ENCODE peak calls at places on chromosomes 16 and 17, in nine cellular contexts. R is A673; H is A549; D is effector memory CD4-positive, alpha-beta T cell; V is mucosa of descending colon; W is heart right ventricle; M is lung; U is Karpas-422; Y is CD4-positive, alpha-beta memory T cell. A is an unnamed sample. For H3K4me1, the result is how much of the 10 kb centered on the place peaks cover.

GRCh38 chr17:6165806-6166205 is 95.6 kb downstream of the WSCD1 start:
- DNase-seq in Y (no peak), D (no peak), V (no peak), W (no peak), R (no peak), H (no peak), U (no peak), M (no peak), A (no peak)

GRCh38 chr17:79092567-79092966 is 17.9 kb downstream of the ENGASE start:
- DNase-seq in W (no peak), U (no peak), V (no peak), H (no peak), R (no peak), M (no peak), Y (no peak), D (no peak), A (no peak)

GRCh38 chr17:34665803-34666763 is 86.7 kb downstream of the TMEM132E start:
- DNase-seq in V (no peak), D (no peak), Y (no peak), R (no peak), H (no peak), W (no peak), M (no peak), U (no peak), A (no peak)

GRCh38 chr17:3469529-3469928 is 2.1 kb downstream of the SPATA22 start:
- DNase-seq in W (no peak), M (no peak), V (peak), R (no peak), Y (no peak), D (no peak), U (no peak), H (no peak), A (no peak)

GRCh38 chr17:53516643-53517042 is 306.1 kb upstream of the KIF2B start:
- DNase-seq in U (no peak), M (no peak), W (no peak), D (no peak), H (no peak), Y (no peak), V (no peak), R (peak), A (no peak)

GRCh38 chr16:67150833-67151396 is at the start of gene B3GNT9:
- DNase-seq in V (peak), H (peak), W (peak), D (no peak), M (peak), R (peak), U (no peak), Y (no peak), A (peak)

GRCh38 chr17:45867702-45868101 is 23.0 kb downstream of the SPPL2C start:
- DNase-seq in D (no peak), V (no peak), H (no peak), R (no peak), U (peak), W (no peak), Y (no peak), M (no peak), A (no peak)

GRCh38 chr17:48643697-48644012 is 17.5 kb upstream of the HOXB9 start:
- DNase-seq in M (no peak), W (no peak), H (no peak), R (no peak), V (peak), Y (no peak), U (no peak), D (no peak), A (no peak)

GRCh38 chr17:50533720-50534148 is 1.2 kb downstream of the EPN3 start:
- DNase-seq in H (no peak), V (peak), Y (no peak), U (no peak), M (no peak), D (no peak), R (peak), W (peak), A (no peak)

GRCh38 chr16:9065077-9065476 is 26.4 kb upstream of the HAPSTR1 start:
- DNase-seq in Y (no peak), V (no peak), M (no peak), D (no peak), R (no peak), H (no peak), W (no peak), U (no peak), A (no peak)

GRCh38 chr17:80296221-80296620 is 35.6 kb downstream of the RNF213 start:
- DNase-seq in D (no peak), Y (no peak), H (no peak), W (no peak), R (no peak), M (no peak), V (no peak), U (no peak), A (no peak)

GRCh38 chr16:67594956-67595355 is 32.6 kb downstream of the CTCF start:
- DNase-seq in W (no peak), Y (no peak), V (no peak), U (no peak), R (no peak), M (no peak), H (no peak), D (no peak), A (no peak)

GRCh38 chr17:6427284-6427781 is 7.6 kb downstream of the AIPL1 start:
- DNase-seq in U (no peak), Y (peak), R (no peak), M (no peak), H (no peak), D (no peak), W (no peak), V (peak), A (no peak)

GRCh38 chr16:63447121-63447520 is 1410.9 kb upstream of the CDH8 start:
- DNase-seq in V (no peak), H (no peak), D (no peak), U (no peak), Y (no peak), R (no peak), M (no peak), W (no peak), A (no peak)

GRCh38 chr17:76682306-76682705 is 28.5 kb downstream of the MXRA7 start:
- DNase-seq in U (no peak), D (no peak), W (peak), V (no peak), Y (no peak), M (no peak), H (no peak), R (no peak), A (no peak)
- H3K4me3 ChIP-seq in U (no peak), D (no peak), W (peak), V (no peak), Y (no peak), M (no peak), H (no peak), R (no peak), A (no peak)

DNA sequence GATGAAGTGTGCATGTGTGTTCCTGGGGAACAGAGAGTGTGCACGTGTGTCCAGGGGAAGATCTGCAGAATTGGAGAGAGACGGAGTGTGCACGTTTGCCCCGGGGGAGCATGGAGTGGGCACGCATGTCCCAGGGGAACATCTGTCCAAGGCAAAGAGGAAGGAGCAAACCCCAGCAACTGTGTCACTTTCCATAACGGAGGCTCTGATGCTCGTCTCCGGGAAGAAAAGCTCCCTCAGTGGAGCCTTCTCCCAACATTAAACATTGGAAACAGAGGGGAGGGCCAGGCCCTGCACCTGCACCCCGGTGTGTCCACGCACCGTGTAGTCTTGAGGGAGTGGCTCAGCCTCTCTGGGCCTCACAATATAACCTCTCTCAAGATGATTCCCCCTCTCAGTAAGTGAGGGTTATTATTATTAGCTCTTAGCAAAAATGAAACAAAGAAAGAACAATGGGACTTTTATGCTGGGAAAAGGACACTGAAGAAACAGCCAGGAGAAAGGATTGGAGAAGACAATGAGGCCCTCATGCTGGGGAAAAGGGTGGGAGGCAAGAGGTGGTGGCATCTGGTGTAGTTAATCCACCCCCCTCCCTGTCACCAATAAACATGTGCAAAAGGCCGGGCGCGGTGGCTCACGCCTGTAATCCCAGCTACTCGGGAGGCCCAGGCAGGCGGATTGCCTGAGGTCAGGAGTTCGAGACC is 7.6 kb downstream of the RAB40B start:
- DNase-seq in U (no peak), V (no peak), Y (no peak), R (no peak), H (no peak), D (no peak), M (no peak), W (no peak), A (no peak)
- H3K4me1 ChIP-seq in U (under half), V (under half), Y (under half), R (under half), H (under half), D (under half), M (under half), W (under half), A (under half)

DNA sequence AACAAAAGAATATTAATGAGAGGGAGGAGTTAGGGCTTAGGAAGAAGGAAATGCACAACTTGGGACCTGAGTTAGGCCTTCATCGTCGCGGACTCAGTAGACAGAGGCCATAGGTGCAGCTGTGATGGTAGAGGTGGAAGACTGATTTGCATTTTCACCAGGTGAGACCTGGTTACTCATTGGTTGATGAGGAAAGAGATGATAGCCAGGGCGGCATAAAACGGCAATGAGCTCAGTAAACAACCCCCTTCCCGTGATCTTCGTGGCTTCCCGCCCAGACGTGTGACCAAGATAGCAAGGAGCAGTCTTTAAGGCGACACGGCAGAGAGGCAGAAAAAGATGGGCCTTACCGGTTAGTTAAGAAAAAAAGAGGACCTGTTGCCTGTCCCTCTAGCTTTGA is at the start of gene TMC5:
- DNase-seq in M (peak), Y (no peak), U (no peak), V (peak), W (no peak), R (no peak), H (no peak), D (no peak), A (no peak)
- H3K4me3 ChIP-seq in M (no peak), Y (no peak), U (no peak), V (peak), W (no peak), R (no peak), H (no peak), D (no peak), A (no peak)

GRCh38 chr17:20066253-20066652 is 57.1 kb downstream of the SPECC1 start:
- DNase-seq in W (no peak), D (no peak), H (peak), U (no peak), R (no peak), Y (no peak), M (no peak), V (no peak), A (no peak)
- H3K4me1 ChIP-seq in W (under half), D (under half), H (half or more), U (under half), R (under half), Y (under half), M (under half), V (under half), A (under half)

DNA sequence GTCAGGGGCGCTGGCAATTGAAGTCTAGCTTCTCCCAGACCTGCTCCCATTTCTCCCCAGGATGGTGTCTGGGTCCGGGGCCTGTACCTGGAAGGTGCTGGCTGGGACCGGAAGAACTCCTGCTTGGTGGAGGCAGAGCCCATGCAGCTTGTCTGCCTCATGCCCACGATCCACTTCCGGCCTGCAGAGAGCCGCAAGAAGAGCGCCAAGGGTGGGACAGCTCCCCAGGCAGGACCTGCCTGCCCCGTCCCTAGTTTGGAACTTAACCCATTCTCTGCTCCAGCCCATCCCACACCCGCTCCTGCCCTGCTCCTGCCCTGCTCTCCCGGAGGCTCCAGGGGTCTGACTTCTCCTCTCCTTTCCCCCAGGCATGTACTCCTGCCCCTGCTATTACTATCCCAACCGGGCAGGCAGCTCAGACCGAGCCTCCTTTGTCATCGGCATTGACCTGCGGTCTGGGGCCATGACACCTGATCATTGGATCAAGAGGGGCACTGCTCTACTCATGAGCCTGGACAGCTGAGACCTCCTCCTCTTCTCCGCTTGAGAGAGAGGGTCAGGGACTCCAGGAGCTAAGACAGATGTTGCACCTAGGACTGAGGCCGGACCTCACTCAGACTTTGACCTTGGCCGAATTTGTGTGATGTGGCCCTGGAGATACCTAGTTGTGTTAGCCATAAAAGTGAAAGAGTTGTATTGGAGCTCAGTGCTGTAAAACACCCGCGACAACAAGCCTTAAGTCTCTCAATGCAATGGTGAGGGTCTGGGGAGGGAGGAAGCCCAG is 814 bp upstream of the KDM6B start:
- DNase-seq in Y (no peak), M (no peak), R (no peak), H (no peak), U (no peak), W (no peak), D (no peak), V (no peak), A (no peak)
- H3K4me3 ChIP-seq in Y (peak), M (no peak), R (peak), H (peak), U (peak), W (peak), D (peak), V (no peak), A (peak)

GRCh38 chr16:85554791-85555548 is 58.2 kb upstream of the GSE1 start:
- DNase-seq in V (peak), W (peak), D (peak), H (peak), R (peak), U (peak), Y (peak), M (peak), A (peak)
- H3K4me1 ChIP-seq in V (under half), W (under half), D (under half), H (under half), R (under half), U (under half), Y (under half), M (under half), A (under half)

GRCh38 chr17:948284-948852 is 31.2 kb downstream of the NXN start:
- DNase-seq in M (no peak), U (no peak), W (no peak), Y (no peak), V (no peak), H (no peak), R (no peak), D (no peak), A (no peak)

GRCh38 chr17:946510-947236 is 32.9 kb downstream of the NXN start:
- DNase-seq in H (no peak), V (no peak), Y (no peak), W (no peak), U (no peak), R (no peak), M (no peak), D (no peak), A (no peak)

GRCh38 chr17:953767-954166 is 25.8 kb downstream of the NXN start:
- DNase-seq in U (no peak), D (no peak), V (no peak), R (no peak), Y (no peak), H (no peak), W (no peak), M (no peak), A (no peak)

GRCh38 chr17:951388-952132 is 28.0 kb downstream of the NXN start:
- DNase-seq in M (no peak), U (no peak), R (no peak), H (peak), V (no peak), D (no peak), W (no peak), Y (no peak), A (no peak)

GRCh38 chr17:949623-950338 is 29.8 kb downstream of the NXN start:
- DNase-seq in H (no peak), D (no peak), W (no peak), V (no peak), M (no peak), Y (no peak), R (peak), U (no peak), A (no peak)
- H3K4me3 ChIP-seq in H (no peak), D (no peak), W (no peak), V (no peak), M (no peak), Y (no peak), R (no peak), U (no peak), A (no peak)

A was measured in CD8-positive, alpha-beta memory T cell.